ENCODE peak calls at places on chromosomes 2 and 18, in six cellular contexts. B is PC-3, P is cardiac fibroblast, A is A549, T is upper lobe of right lung, G is AG09319. N is an unnamed sample.

GRCh38 chr18:77207540-77207939 is 42.1 kb upstream of the GALR1 start:
- DNase-seq in B (peak; percentile 47), P (peak; percentile 88), A (peak; percentile 68), T (peak; percentile 83), G (peak; percentile 67), N (no peak)

GRCh38 chr2:70479816-70480215 is 73.8 kb downstream of the TGFA start:
- DNase-seq in T (no peak), B (no peak), G (no peak), A (no peak), P (no peak), N (no peak)

GRCh38 chr2:28338046-28338753 is 54.5 kb upstream of the FOSL2 start:
- DNase-seq in B (no peak), P (peak; percentile 96), G (peak; percentile 93), A (no peak), T (peak; percentile 62), N (no peak)

GRCh38 chr2:119289642-119290041 is 66.0 kb downstream of the STEAP3 start:
- DNase-seq in G (no peak), B (no peak), T (no peak), A (no peak), P (no peak), N (no peak)

GRCh38 chr2:156430236-156430977 is 5.8 kb upstream of the GPD2 start:
- DNase-seq in T (no peak), B (no peak), G (no peak), P (no peak), A (peak; percentile 20), N (no peak)

GRCh38 chr2:27988718-27989117 is 98.2 kb downstream of the BABAM2 start:
- DNase-seq in B (no peak), G (no peak), A (no peak), P (no peak), T (no peak), N (no peak)

GRCh38 chr2:181146171-181146570 is 165.8 kb downstream of the UBE2E3 start:
- DNase-seq in B (no peak), T (no peak), P (no peak), A (no peak), G (no peak), N (no peak)

GRCh38 chr18:25650201-25650941 is 298.4 kb upstream of the ZNF521 start:
- DNase-seq in T (no peak), P (peak; percentile 78), G (peak; percentile 78), B (no peak), A (no peak), N (no peak)

DNA sequence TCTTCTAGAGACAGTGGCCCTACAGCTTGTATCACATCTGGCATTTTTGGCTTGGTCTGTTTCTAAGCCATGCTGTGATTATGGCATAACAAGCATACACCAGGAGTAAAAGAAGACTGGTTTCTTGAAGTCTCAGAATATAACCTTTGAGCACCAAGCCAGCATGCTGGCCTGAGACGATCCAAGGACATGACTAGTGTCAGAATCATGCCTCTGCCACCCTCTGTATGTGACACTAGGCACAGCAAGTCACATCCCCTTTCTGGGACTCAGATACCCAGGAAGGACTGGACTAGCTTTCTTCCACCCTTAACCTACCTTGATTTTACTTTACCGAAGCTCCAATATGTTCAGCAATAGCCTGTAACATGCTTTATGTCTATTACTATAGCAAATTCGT is 345.5 kb downstream of the SETBP1 start:
- DNase-seq in A (no peak), B (no peak), G (no peak), P (no peak), T (no peak), N (no peak)
- TF ChIP-seq CTCF in A (no peak), B (no peak), G (no peak), P (no peak), T (no peak), N (no peak)

GRCh38 chr2:150424361-150424760 is 63.1 kb downstream of the RND3 start:
- DNase-seq in B (no peak), G (no peak), T (no peak), A (no peak), P (no peak), N (no peak)

GRCh38 chr2:150426724-150427123 is 60.7 kb downstream of the RND3 start:
- DNase-seq in P (no peak), G (no peak), T (no peak), A (no peak), B (no peak), N (no peak)

GRCh38 chr2:150421252-150421651 is 66.2 kb downstream of the RND3 start:
- DNase-seq in T (no peak), P (no peak), G (no peak), B (no peak), A (no peak), N (no peak)

GRCh38 chr2:150426315-150426714 is 61.2 kb downstream of the RND3 start:
- DNase-seq in T (no peak), B (peak; percentile 39), P (no peak), A (no peak), G (no peak), N (no peak)

DNA sequence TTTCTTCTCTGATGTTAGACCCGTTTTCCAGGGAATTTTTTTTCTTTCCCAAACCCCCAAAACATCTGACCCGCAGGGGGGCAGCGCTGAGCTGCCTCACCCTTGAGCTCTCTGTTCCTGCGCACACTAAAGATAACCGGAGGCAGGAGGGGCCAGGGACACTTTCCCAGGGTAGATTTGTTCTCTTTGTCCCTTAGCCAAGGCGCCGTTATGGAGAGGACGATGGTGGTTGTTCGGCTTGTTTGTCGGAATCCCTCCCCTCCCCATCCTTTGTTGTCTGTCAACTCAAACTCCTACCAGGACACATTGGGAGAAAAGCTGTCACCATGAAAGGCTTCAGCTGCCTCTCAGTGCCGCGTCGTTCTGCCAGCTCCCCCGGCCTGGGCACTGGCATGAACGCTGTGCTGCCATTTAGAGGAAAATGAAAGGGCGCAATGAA is 62.3 kb downstream of the RND3 start:
- DNase-seq in T (no peak), A (no peak), B (no peak), G (no peak), P (peak; percentile 23), N (no peak)
- TF ChIP-seq CTCF in T (peak; percentile 20), A (no peak), B (peak; percentile 9), G (no peak), P (peak; percentile 41), N (no peak)

GRCh38 chr2:10581990-10582389 is 107.8 kb downstream of the NOL10 start:
- DNase-seq in P (no peak), A (no peak), T (no peak), G (no peak), B (no peak), N (no peak)
- TF ChIP-seq CTCF in P (no peak), A (no peak), T (no peak), G (no peak), B (no peak), N (no peak)

GRCh38 chr2:171317492-171318125 is 116.2 kb downstream of the METTL8 start:
- DNase-seq in B (no peak), P (no peak), G (no peak), A (no peak), T (no peak), N (no peak)

GRCh38 chr2:171318463-171318934 is 115.3 kb downstream of the METTL8 start:
- DNase-seq in G (no peak), T (no peak), P (peak; percentile 39), A (no peak), B (no peak), N (no peak)

GRCh38 chr2:171320731-171321130 is 113.1 kb downstream of the METTL8 start:
- DNase-seq in G (no peak), B (no peak), T (no peak), P (no peak), A (no peak), N (no peak)

GRCh38 chr2:171319164-171319810 is 114.5 kb downstream of the METTL8 start:
- DNase-seq in B (no peak), T (no peak), A (no peak), P (peak; percentile 51), G (no peak), N (no peak)

DNA sequence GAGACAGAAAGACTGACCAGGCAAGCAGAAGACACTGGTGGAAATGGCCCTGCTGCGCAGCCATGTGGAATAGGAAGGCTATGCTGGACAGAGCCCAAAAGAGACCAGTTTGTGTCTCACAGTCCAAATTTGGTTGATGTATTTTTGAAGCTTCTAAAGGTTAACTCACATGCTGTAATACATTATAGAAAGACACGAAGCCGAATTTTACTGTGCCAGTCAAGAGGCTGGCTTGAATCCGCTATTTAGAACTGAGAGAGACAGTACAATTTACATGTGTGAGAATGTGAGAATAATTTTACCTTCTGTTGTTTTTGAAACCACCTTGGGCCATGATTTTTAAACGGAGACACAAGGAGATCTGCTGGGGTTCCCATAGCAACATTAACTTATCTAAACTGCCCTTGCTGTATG is 113.6 kb downstream of the METTL8 start:
- DNase-seq in G (no peak), A (no peak), P (no peak), T (no peak), B (no peak), N (no peak)
- TF ChIP-seq CTCF in G (no peak), A (no peak), P (no peak), T (no peak), B (no peak), N (no peak)

GRCh38 chr2:111702119-111702808 is 181.7 kb downstream of the ANAPC1 start:
- DNase-seq in B (peak; percentile 69), P (peak; percentile 69), A (peak; percentile 73), G (no peak), T (no peak), N (no peak)
- TF ChIP-seq CTCF in B (peak; percentile 81), P (peak; percentile 73), A (peak; percentile 70), G (peak; percentile 62), T (peak; percentile 69), N (peak; percentile 84)

GRCh38 chr18:23337599-23338444 is 115.3 kb upstream of the RIOK3 start:
- DNase-seq in A (peak; percentile 10), G (no peak), T (no peak), B (peak; percentile 12), P (peak; percentile 51), N (no peak)
- TF ChIP-seq CTCF in A (no peak), G (no peak), T (no peak), B (peak; percentile 29), P (no peak), N (peak; percentile 18)

DNA sequence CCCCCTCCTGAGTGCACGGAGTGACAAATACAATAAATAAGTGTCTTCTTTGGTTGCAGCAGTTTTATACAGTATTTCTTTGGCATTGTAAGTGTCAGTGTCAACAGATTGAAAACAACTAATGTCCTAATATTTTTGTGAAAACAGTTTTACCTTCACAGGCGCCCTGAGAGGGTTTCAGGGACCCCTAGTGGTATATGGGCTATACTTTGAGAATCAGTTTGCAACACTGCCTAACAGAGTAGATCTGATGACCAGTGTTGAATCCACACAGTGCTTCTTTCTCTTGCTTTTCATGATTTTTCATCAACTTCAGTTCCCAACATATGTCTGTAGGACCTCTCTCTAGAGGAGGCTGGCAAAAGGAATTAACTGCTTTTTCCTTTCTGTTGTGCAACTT is 162.2 kb downstream of the PRPF40A start:
- DNase-seq in G (no peak), P (peak; percentile 40), A (peak; percentile 17), T (no peak), B (no peak), N (no peak)
- TF ChIP-seq CTCF in G (peak; percentile 1), P (peak; percentile 39), A (peak; percentile 46), T (peak; percentile 14), B (peak; percentile 54), N (peak; percentile 67)

GRCh38 chr2:235951980-235952379 is 216.2 kb downstream of the GBX2 start:
- DNase-seq in T (no peak), A (no peak), G (no peak), B (peak; percentile 40), P (no peak), N (no peak)
- TF ChIP-seq CTCF in T (no peak), A (no peak), G (no peak), B (no peak), P (no peak), N (no peak)

GRCh38 chr2:133194068-133194655 is 374.1 kb downstream of the NCKAP5 start:
- DNase-seq in T (no peak), P (peak; percentile 2), B (no peak), A (peak; percentile 20), G (no peak), N (no peak)
- TF ChIP-seq CTCF in T (no peak), P (no peak), B (no peak), A (peak; percentile 25), G (no peak), N (no peak)